ENCODE peak calls at places on chromosomes 13 and 19, in nine cellular contexts. N, F, S, H, D, T, C, M and L are unnamed samples.

GRCh38 chr13:109329175-109329574 is 457.2 kb downstream of the IRS2 start:
- DNase-seq in N (no peak), F (no peak), S (no peak), H (no peak), D (no peak), T (no peak), C (no peak), M (no peak), L (no peak)

GRCh38 chr13:92743992-92744391 is 482.6 kb upstream of the GPC6 start:
- DNase-seq in N (no peak), F (no peak), S (no peak), H (no peak), D (no peak), T (no peak), C (no peak), M (no peak), L (no peak)

GRCh38 chr13:28513745-28514144 is 18.8 kb upstream of the FLT1 start:
- DNase-seq in N (no peak), F (no peak), S (no peak), H (no peak), D (no peak), T (no peak), C (no peak), M (no peak), L (no peak)

GRCh38 chr13:83325454-83325853 is 556.8 kb downstream of the SLITRK1 start:
- DNase-seq in N (no peak), F (peak), S (peak), H (no peak), D (no peak), T (peak), C (no peak), M (no peak), L (no peak)

GRCh38 chr19:33795370-33796163 is 1.1 kb upstream of the KCTD15 start:
- DNase-seq in N (peak), F (peak), S (peak), H (peak), D (peak), T (peak), C (peak), M (peak), L (peak)

GRCh38 chr13:109737606-109738005 is 48.8 kb downstream of the IRS2 start:
- DNase-seq in N (no peak), F (peak), S (no peak), H (no peak), D (no peak), T (no peak), C (no peak), M (no peak), L (peak)

GRCh38 chr13:100517706-100518105 is 70.9 kb downstream of the GGACT start:
- DNase-seq in N (peak), F (no peak), S (no peak), H (no peak), D (no peak), T (no peak), C (no peak), M (no peak), L (peak)

GRCh38 chr13:19601749-19602725 is 31.4 kb upstream of the MPHOSPH8 start:
- DNase-seq in N (peak), F (peak), S (peak), H (no peak), D (peak), T (no peak), C (peak), M (peak), L (peak)

GRCh38 chr13:109941951-109942350 is 155.6 kb upstream of the IRS2 start:
- DNase-seq in N (peak), F (peak), S (peak), H (no peak), D (no peak), T (no peak), C (no peak), M (no peak), L (no peak)

GRCh38 chr13:111167290-111167689 is 52.2 kb downstream of the ARHGEF7 start:
- DNase-seq in N (no peak), F (no peak), S (no peak), H (no peak), D (no peak), T (no peak), C (no peak), M (no peak), L (no peak)